ENCODE peak calls at places on chromosomes 5 and 9, in ten cellular contexts. A, C, Z, G, S, V, F, H, J and L are unnamed samples.
A peak's percentile ranks its signal among the peaks of the same experiment; 100 is the strongest.

GRCh38 chr5:157253547-157253946 is 12.4 kb upstream of the CYFIP2 start:
- DNase-seq in A (peak; percentile 20), C (peak; percentile 25), Z (peak; percentile 11), G (peak; percentile 21), S (peak; percentile 15), V (no peak), F (no peak), H (no peak), J (no peak), L (peak; percentile 72)

GRCh38 chr9:25350011-25350410 is 328.2 kb downstream of the TUSC1 start:
- DNase-seq in A (no peak), C (peak; percentile 0), Z (no peak), G (no peak), S (no peak), V (no peak), F (no peak), H (no peak), J (no peak), L (no peak)

GRCh38 chr5:9329125-9329524 is 216.8 kb downstream of the SEMA5A start:
- DNase-seq in A (no peak), C (no peak), Z (no peak), G (no peak), S (no peak), V (no peak), F (no peak), H (no peak), J (no peak), L (no peak)

GRCh38 chr5:169272731-169273401 is 28.1 kb downstream of the SLIT3 start:
- DNase-seq in A (no peak), C (no peak), Z (no peak), G (no peak), S (no peak), V (no peak), F (no peak), H (no peak), J (no peak), L (peak; percentile 52)

GRCh38 chr9:131593936-131594665 is 48.8 kb downstream of the PRRT1B start:
- DNase-seq in A (no peak), C (no peak), Z (no peak), G (no peak), S (no peak), V (no peak), F (no peak), H (no peak), J (no peak), L (no peak)

GRCh38 chr9:112819635-112820496 is 69.3 kb downstream of the SNX30 start:
- DNase-seq in A (peak; percentile 41), C (peak; percentile 71), Z (peak; percentile 50), G (peak; percentile 64), S (no peak), V (no peak), F (peak; percentile 69), H (peak; percentile 54), J (peak; percentile 6), L (peak; percentile 75)

GRCh38 chr5:73365990-73366667 is 82.4 kb downstream of the FOXD1 start:
- DNase-seq in A (no peak), C (no peak), Z (no peak), G (no peak), S (no peak), V (no peak), F (no peak), H (no peak), J (no peak), L (peak; percentile 34)

GRCh38 chr9:105355810-105356209 is 92.0 kb upstream of the FSD1L start:
- DNase-seq in A (no peak), C (peak; percentile 12), Z (no peak), G (no peak), S (no peak), V (no peak), F (no peak), H (peak; percentile 50), J (peak; percentile 48), L (no peak)

GRCh38 chr5:139642213-139642612 is 5.9 kb upstream of the CXXC5 start:
- DNase-seq in A (no peak), C (no peak), Z (no peak), G (no peak), S (no peak), V (no peak), F (no peak), H (no peak), J (no peak), L (no peak)

GRCh38 chr5:71924325-71924724 is 182.9 kb upstream of the MAP1B start:
- DNase-seq in A (no peak), C (peak; percentile 39), Z (no peak), G (no peak), S (no peak), V (no peak), F (no peak), H (peak; percentile 39), J (no peak), L (no peak)

GRCh38 chr5:167167191-167167590 is 1124.3 kb upstream of the WWC1 start:
- DNase-seq in A (no peak), C (no peak), Z (no peak), G (no peak), S (no peak), V (no peak), F (no peak), H (no peak), J (no peak), L (no peak)

GRCh38 chr5:307306-307705 is 14.2 kb upstream of the AHRR start:
- DNase-seq in A (no peak), C (no peak), Z (no peak), G (no peak), S (no peak), V (no peak), F (no peak), H (no peak), J (no peak), L (no peak)

GRCh38 chr5:132259061-132259851 is 1.8 kb downstream of the PDLIM4 start:
- DNase-seq in A (peak; percentile 61), C (no peak), Z (peak; percentile 74), G (peak; percentile 64), S (peak; percentile 29), V (no peak), F (peak; percentile 83), H (peak; percentile 60), J (no peak), L (no peak)

GRCh38 chr5:154593091-154593490 is 115.1 kb upstream of the HAND1 start:
- DNase-seq in A (no peak), C (peak; percentile 28), Z (no peak), G (peak; percentile 21), S (no peak), V (no peak), F (no peak), H (no peak), J (no peak), L (no peak)

GRCh38 chr5:58042933-58043606 is 416.8 kb downstream of the PLK2 start:
- DNase-seq in A (no peak), C (no peak), Z (no peak), G (no peak), S (no peak), V (no peak), F (no peak), H (peak; percentile 79), J (no peak), L (no peak)

GRCh38 chr5:33241826-33242225 is 198.9 kb upstream of the TARS1 start:
- DNase-seq in A (no peak), C (no peak), Z (no peak), G (no peak), S (no peak), V (no peak), F (no peak), H (no peak), J (no peak), L (no peak)

GRCh38 chr9:98080346-98080745 is 23.8 kb downstream of the NANS start:
- DNase-seq in A (peak; percentile 49), C (no peak), Z (no peak), G (no peak), S (no peak), V (no peak), F (no peak), H (no peak), J (no peak), L (no peak)

GRCh38 chr5:79025054-79025465 is 40.0 kb upstream of the ARSB start:
- DNase-seq in A (peak; percentile 7), C (peak; percentile 49), Z (peak; percentile 57), G (no peak), S (peak; percentile 35), V (peak; percentile 43), F (peak; percentile 62), H (peak; percentile 39), J (peak; percentile 21), L (peak; percentile 74)

GRCh38 chr9:27117489-27118135 is 8.6 kb downstream of the TEK start:
- DNase-seq in A (no peak), C (peak; percentile 37), Z (no peak), G (no peak), S (no peak), V (no peak), F (peak; percentile 86), H (no peak), J (no peak), L (peak; percentile 30)

GRCh38 chr5:43996221-43996620 is 393.0 kb downstream of the FGF10 start:
- DNase-seq in A (no peak), C (no peak), Z (no peak), G (no peak), S (no peak), V (no peak), F (no peak), H (no peak), J (no peak), L (no peak)

GRCh38 chr9:137175345-137175961 is 3.6 kb upstream of the TMEM210 start:
- DNase-seq in A (no peak), C (no peak), Z (no peak), G (no peak), S (no peak), V (no peak), F (no peak), H (no peak), J (no peak), L (peak; percentile 84)

GRCh38 chr5:89396262-89396975 is 513.4 kb upstream of the MEF2C start:
- DNase-seq in A (no peak), C (peak; percentile 26), Z (no peak), G (peak; percentile 25), S (no peak), V (no peak), F (no peak), H (peak; percentile 7), J (no peak), L (no peak)

GRCh38 chr9:134688231-134688630 is 46.6 kb downstream of the COL5A1 start:
- DNase-seq in A (no peak), C (no peak), Z (no peak), G (no peak), S (no peak), V (no peak), F (peak; percentile 33), H (no peak), J (no peak), L (no peak)

GRCh38 chr5:56825222-56825824 is 10.0 kb downstream of the MAP3K1 start:
- DNase-seq in A (no peak), C (peak; percentile 23), Z (no peak), G (no peak), S (no peak), V (no peak), F (no peak), H (no peak), J (no peak), L (no peak)

GRCh38 chr9:72232778-72233177 is 83.5 kb downstream of the GDA start:
- DNase-seq in A (no peak), C (no peak), Z (no peak), G (no peak), S (no peak), V (no peak), F (no peak), H (no peak), J (no peak), L (no peak)

GRCh38 chr5:181224390-181225234 is 1.5 kb downstream of the TRIM41 start:
- DNase-seq in A (no peak), C (no peak), Z (no peak), G (no peak), S (no peak), V (no peak), F (peak; percentile 48), H (no peak), J (no peak), L (no peak)

GRCh38 chr9:127626752-127627493 is 14.8 kb downstream of the STXBP1 start:
- DNase-seq in A (no peak), C (no peak), Z (no peak), G (no peak), S (no peak), V (no peak), F (no peak), H (no peak), J (no peak), L (no peak)

GRCh38 chr9:91395106-91395552 is 28.5 kb downstream of the NFIL3 start:
- DNase-seq in A (no peak), C (no peak), Z (no peak), G (no peak), S (no peak), V (no peak), F (no peak), H (no peak), J (no peak), L (no peak)